ENCODE peak calls at places on chromosomes 16 and 17, in nine cellular contexts. One of them, this sample, is unnamed.

GRCh38 chr16:73053379-73054130 is 5.6 kb upstream of the ZFHX3 start:
- DNase-seq in PC-9: peak; percentile 63
- DNase-seq in CD8-positive, alpha-beta memory T cell: no peak
- DNase-seq in MM.1S: no peak
- DNase-seq in left ventricle myocardium inferior: no peak
- DNase-seq in BE2C: peak; percentile 45
- DNase-seq in HepG2: peak; percentile 75
- DNase-seq in heart left ventricle: no peak
- DNase-seq in uterus: no peak
- DNase-seq in this sample: no peak

GRCh38 chr16:4339909-4340308 is 11.2 kb downstream of the PAM16 start:
- DNase-seq in PC-9: no peak
- DNase-seq in CD8-positive, alpha-beta memory T cell: no peak
- DNase-seq in MM.1S: no peak
- DNase-seq in left ventricle myocardium inferior: peak; percentile 54
- DNase-seq in BE2C: peak; percentile 86
- DNase-seq in HepG2: no peak
- DNase-seq in heart left ventricle: no peak
- DNase-seq in uterus: peak; percentile 61
- DNase-seq in this sample: no peak

GRCh38 chr17:69695646-69696045 is 281.1 kb downstream of the MAP2K6 start:
- DNase-seq in PC-9: no peak
- DNase-seq in CD8-positive, alpha-beta memory T cell: no peak
- DNase-seq in MM.1S: no peak
- DNase-seq in left ventricle myocardium inferior: no peak
- DNase-seq in BE2C: no peak
- DNase-seq in HepG2: no peak
- DNase-seq in heart left ventricle: no peak
- DNase-seq in uterus: no peak
- DNase-seq in this sample: no peak

GRCh38 chr17:32903774-32904673 is 23.9 kb upstream of the TMEM98 start:
- DNase-seq in PC-9: no peak
- DNase-seq in CD8-positive, alpha-beta memory T cell: no peak
- DNase-seq in MM.1S: no peak
- DNase-seq in left ventricle myocardium inferior: no peak
- DNase-seq in BE2C: no peak
- DNase-seq in HepG2: no peak
- DNase-seq in heart left ventricle: no peak
- DNase-seq in uterus: no peak
- DNase-seq in this sample: no peak

GRCh38 chr17:35786941-35787432 is 8.5 kb downstream of the MMP28 start:
- DNase-seq in PC-9: no peak
- DNase-seq in CD8-positive, alpha-beta memory T cell: no peak
- DNase-seq in MM.1S: no peak
- DNase-seq in left ventricle myocardium inferior: no peak
- DNase-seq in BE2C: peak; percentile 82
- DNase-seq in HepG2: no peak
- DNase-seq in heart left ventricle: no peak
- DNase-seq in uterus: no peak
- DNase-seq in this sample: no peak

GRCh38 chr17:37176683-37177082 is 199.1 kb upstream of the C17orf78 start:
- DNase-seq in PC-9: no peak
- DNase-seq in CD8-positive, alpha-beta memory T cell: no peak
- DNase-seq in MM.1S: no peak
- DNase-seq in left ventricle myocardium inferior: no peak
- DNase-seq in BE2C: no peak
- DNase-seq in HepG2: no peak
- DNase-seq in heart left ventricle: no peak
- DNase-seq in uterus: no peak
- DNase-seq in this sample: no peak

GRCh38 chr16:56576585-56577299 is 11.9 kb downstream of the MT4 start:
- DNase-seq in PC-9: peak; percentile 92
- DNase-seq in CD8-positive, alpha-beta memory T cell: peak; percentile 83
- DNase-seq in MM.1S: peak; percentile 87
- DNase-seq in left ventricle myocardium inferior: peak; percentile 66
- DNase-seq in BE2C: peak; percentile 77
- DNase-seq in HepG2: peak; percentile 69
- DNase-seq in heart left ventricle: peak; percentile 66
- DNase-seq in uterus: peak; percentile 69
- DNase-seq in this sample: peak; percentile 76

GRCh38 chr16:10182186-10182683 is at the start of gene GRIN2A:
- DNase-seq in PC-9: no peak
- DNase-seq in CD8-positive, alpha-beta memory T cell: no peak
- DNase-seq in MM.1S: no peak
- DNase-seq in left ventricle myocardium inferior: no peak
- DNase-seq in BE2C: no peak
- DNase-seq in HepG2: no peak
- DNase-seq in heart left ventricle: no peak
- DNase-seq in uterus: no peak
- DNase-seq in this sample: no peak

GRCh38 chr16:64629622-64630021 is 492.2 kb downstream of the CDH11 start:
- DNase-seq in PC-9: no peak
- DNase-seq in CD8-positive, alpha-beta memory T cell: no peak
- DNase-seq in MM.1S: no peak
- DNase-seq in left ventricle myocardium inferior: no peak
- DNase-seq in BE2C: no peak
- DNase-seq in HepG2: no peak
- DNase-seq in heart left ventricle: no peak
- DNase-seq in uterus: no peak
- DNase-seq in this sample: no peak

GRCh38 chr17:30433514-30433913 is 43.7 kb upstream of the GOSR1 start:
- DNase-seq in PC-9: peak; percentile 61
- DNase-seq in CD8-positive, alpha-beta memory T cell: no peak
- DNase-seq in MM.1S: no peak
- DNase-seq in left ventricle myocardium inferior: no peak
- DNase-seq in BE2C: no peak
- DNase-seq in HepG2: no peak
- DNase-seq in heart left ventricle: no peak
- DNase-seq in uterus: no peak
- DNase-seq in this sample: no peak

GRCh38 chr16:73143681-73144370 is 95.9 kb upstream of the ZFHX3 start:
- DNase-seq in PC-9: no peak
- DNase-seq in CD8-positive, alpha-beta memory T cell: no peak
- DNase-seq in MM.1S: no peak
- DNase-seq in left ventricle myocardium inferior: no peak
- DNase-seq in BE2C: no peak
- DNase-seq in HepG2: no peak
- DNase-seq in heart left ventricle: no peak
- DNase-seq in uterus: no peak
- DNase-seq in this sample: no peak

GRCh38 chr17:33381201-33381600 is 88.1 kb upstream of the ASIC2 start:
- DNase-seq in PC-9: no peak
- DNase-seq in CD8-positive, alpha-beta memory T cell: no peak
- DNase-seq in MM.1S: no peak
- DNase-seq in left ventricle myocardium inferior: no peak
- DNase-seq in BE2C: no peak
- DNase-seq in HepG2: no peak
- DNase-seq in heart left ventricle: no peak
- DNase-seq in uterus: no peak
- DNase-seq in this sample: no peak

GRCh38 chr16:70770968-70771552 is 29.9 kb downstream of the VAC14 start:
- DNase-seq in PC-9: peak; percentile 76
- DNase-seq in CD8-positive, alpha-beta memory T cell: peak; percentile 25
- DNase-seq in MM.1S: no peak
- DNase-seq in left ventricle myocardium inferior: peak; percentile 46
- DNase-seq in BE2C: peak; percentile 71
- DNase-seq in HepG2: peak; percentile 55
- DNase-seq in heart left ventricle: peak; percentile 50
- DNase-seq in uterus: peak; percentile 79
- DNase-seq in this sample: peak; percentile 65

GRCh38 chr17:33526753-33527152 is 233.7 kb upstream of the ASIC2 start:
- DNase-seq in PC-9: no peak
- DNase-seq in CD8-positive, alpha-beta memory T cell: no peak
- DNase-seq in MM.1S: no peak
- DNase-seq in left ventricle myocardium inferior: no peak
- DNase-seq in BE2C: no peak
- DNase-seq in HepG2: no peak
- DNase-seq in heart left ventricle: no peak
- DNase-seq in uterus: no peak
- DNase-seq in this sample: no peak

GRCh38 chr17:45160505-45161287 is 979 bp upstream of the HEXIM2 start:
- DNase-seq in PC-9: peak; percentile 51
- DNase-seq in CD8-positive, alpha-beta memory T cell: peak; percentile 30
- DNase-seq in MM.1S: peak; percentile 62
- DNase-seq in left ventricle myocardium inferior: peak; percentile 74
- DNase-seq in BE2C: peak; percentile 88
- DNase-seq in HepG2: peak; percentile 90
- DNase-seq in heart left ventricle: peak; percentile 84
- DNase-seq in uterus: peak; percentile 75
- DNase-seq in this sample: peak; percentile 87

GRCh38 chr17:1137465-1137894 is 42.3 kb downstream of the ABR start:
- DNase-seq in PC-9: no peak
- DNase-seq in CD8-positive, alpha-beta memory T cell: peak; percentile 22
- DNase-seq in MM.1S: peak; percentile 96
- DNase-seq in left ventricle myocardium inferior: no peak
- DNase-seq in BE2C: no peak
- DNase-seq in HepG2: peak; percentile 39
- DNase-seq in heart left ventricle: no peak
- DNase-seq in uterus: no peak
- DNase-seq in this sample: peak; percentile 27

GRCh38 chr17:73738751-73739575 is 94.7 kb upstream of the SDK2 start:
- DNase-seq in PC-9: no peak
- DNase-seq in CD8-positive, alpha-beta memory T cell: no peak
- DNase-seq in MM.1S: no peak
- DNase-seq in left ventricle myocardium inferior: no peak
- DNase-seq in BE2C: no peak
- DNase-seq in HepG2: no peak
- DNase-seq in heart left ventricle: no peak
- DNase-seq in uterus: no peak
- DNase-seq in this sample: no peak

GRCh38 chr17:30345089-30345433 is 11.2 kb upstream of the TMIGD1 start:
- DNase-seq in PC-9: no peak
- DNase-seq in CD8-positive, alpha-beta memory T cell: no peak
- DNase-seq in MM.1S: no peak
- DNase-seq in left ventricle myocardium inferior: no peak
- DNase-seq in BE2C: no peak
- DNase-seq in HepG2: no peak
- DNase-seq in heart left ventricle: no peak
- DNase-seq in uterus: no peak
- DNase-seq in this sample: no peak

GRCh38 chr17:83179378-83179777 is 100.0 kb downstream of the METRNL start:
- DNase-seq in PC-9: no peak
- DNase-seq in CD8-positive, alpha-beta memory T cell: no peak
- DNase-seq in MM.1S: no peak
- DNase-seq in left ventricle myocardium inferior: no peak
- DNase-seq in BE2C: peak; percentile 2
- DNase-seq in HepG2: no peak
- DNase-seq in heart left ventricle: peak; percentile 22
- DNase-seq in uterus: peak; percentile 16
- DNase-seq in this sample: peak; percentile 47

GRCh38 chr16:11312718-11313492 is 31.8 kb upstream of the PRM1 start:
- DNase-seq in PC-9: peak; percentile 84
- DNase-seq in CD8-positive, alpha-beta memory T cell: peak; percentile 18
- DNase-seq in MM.1S: peak; percentile 52
- DNase-seq in left ventricle myocardium inferior: no peak
- DNase-seq in BE2C: no peak
- DNase-seq in HepG2: peak; percentile 72
- DNase-seq in heart left ventricle: no peak
- DNase-seq in uterus: no peak
- DNase-seq in this sample: peak; percentile 70

GRCh38 chr17:39777534-39778365 is 40.0 kb downstream of the GRB7 start:
- DNase-seq in PC-9: no peak
- DNase-seq in CD8-positive, alpha-beta memory T cell: peak; percentile 47
- DNase-seq in MM.1S: peak; percentile 60
- DNase-seq in left ventricle myocardium inferior: no peak
- DNase-seq in BE2C: no peak
- DNase-seq in HepG2: no peak
- DNase-seq in heart left ventricle: no peak
- DNase-seq in uterus: no peak
- DNase-seq in this sample: no peak
- H3K4me1 ChIP-seq in PC-9: peaks cover 38% of the 10 kb centered on the region
- H3K4me1 ChIP-seq in CD8-positive, alpha-beta memory T cell: peaks cover 83% of the 10 kb centered on the region
- H3K4me1 ChIP-seq in MM.1S: peaks cover 77% of the 10 kb centered on the region
- H3K4me1 ChIP-seq in left ventricle myocardium inferior: peaks cover 4% of the 10 kb centered on the region
- H3K4me1 ChIP-seq in BE2C: no peaks in the 10 kb centered on the region
- H3K4me1 ChIP-seq in HepG2: no peaks in the 10 kb centered on the region
- H3K4me1 ChIP-seq in heart left ventricle: no peaks in the 10 kb centered on the region
- H3K4me1 ChIP-seq in uterus: no peaks in the 10 kb centered on the region
- H3K4me1 ChIP-seq in this sample: no peaks in the 10 kb centered on the region

DNA sequence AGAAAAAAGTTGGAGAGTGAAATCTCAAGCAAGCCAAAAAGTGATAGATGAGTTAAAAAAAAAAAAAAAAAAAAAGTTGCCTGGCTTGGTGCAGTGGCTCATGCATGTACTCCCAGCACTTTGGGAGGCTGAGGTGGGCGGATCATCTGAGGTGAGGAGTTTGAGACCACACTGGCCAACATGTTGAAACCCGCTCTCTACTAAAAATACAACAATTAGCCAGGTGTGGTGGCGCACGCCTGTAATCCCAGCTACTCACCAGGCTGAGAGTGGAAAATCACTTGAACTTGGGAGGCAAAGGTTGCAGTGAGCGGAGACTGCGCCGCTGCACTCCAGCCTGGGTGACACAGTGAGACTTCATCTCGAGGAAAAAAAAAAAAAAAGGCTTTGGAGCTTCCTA is 668.8 kb downstream of the WWOX start:
- DNase-seq in PC-9: no peak
- DNase-seq in CD8-positive, alpha-beta memory T cell: no peak
- DNase-seq in MM.1S: peak; percentile 62
- DNase-seq in left ventricle myocardium inferior: no peak
- DNase-seq in BE2C: no peak
- DNase-seq in HepG2: no peak
- DNase-seq in heart left ventricle: no peak
- DNase-seq in uterus: peak; percentile 32
- DNase-seq in this sample: peak; percentile 33
- H3K4me1 ChIP-seq in PC-9: no peaks in the 10 kb centered on the region
- H3K4me1 ChIP-seq in CD8-positive, alpha-beta memory T cell: peaks cover 9% of the 10 kb centered on the region
- H3K4me1 ChIP-seq in MM.1S: peaks cover 10% of the 10 kb centered on the region
- H3K4me1 ChIP-seq in left ventricle myocardium inferior: peaks cover 18% of the 10 kb centered on the region
- H3K4me1 ChIP-seq in BE2C: no peaks in the 10 kb centered on the region
- H3K4me1 ChIP-seq in HepG2: peaks cover 30% of the 10 kb centered on the region
- H3K4me1 ChIP-seq in heart left ventricle: peaks cover 14% of the 10 kb centered on the region
- H3K4me1 ChIP-seq in uterus: no peaks in the 10 kb centered on the region
- H3K4me1 ChIP-seq in this sample: peaks cover 3% of the 10 kb centered on the region

DNA sequence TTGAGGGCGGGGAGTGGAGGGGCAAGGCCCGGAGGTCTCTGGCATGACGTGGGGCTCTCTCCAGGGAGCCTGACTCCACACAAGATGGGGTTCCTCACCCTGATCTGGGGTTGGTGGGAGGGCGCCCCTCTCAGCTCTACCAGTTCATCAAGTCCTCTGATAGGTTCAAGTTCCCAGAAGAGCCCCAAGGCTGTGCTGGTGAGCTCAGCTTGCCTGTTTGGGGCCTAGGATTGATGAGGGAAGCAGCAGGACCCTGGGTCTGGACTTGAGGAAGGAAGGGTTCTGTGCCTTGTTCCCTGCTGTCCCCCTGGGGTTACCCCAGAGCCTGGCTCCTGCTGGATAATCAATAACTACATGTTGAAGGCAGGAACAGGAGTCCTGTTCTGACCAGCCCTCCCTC is 3.5 kb downstream of the MGAT5B start:
- DNase-seq in PC-9: peak; percentile 7
- DNase-seq in CD8-positive, alpha-beta memory T cell: no peak
- DNase-seq in MM.1S: no peak
- DNase-seq in left ventricle myocardium inferior: no peak
- DNase-seq in BE2C: no peak
- DNase-seq in HepG2: no peak
- DNase-seq in heart left ventricle: no peak
- DNase-seq in uterus: no peak
- DNase-seq in this sample: no peak
- H3K4me1 ChIP-seq in PC-9: peaks cover 45% of the 10 kb centered on the region
- H3K4me1 ChIP-seq in CD8-positive, alpha-beta memory T cell: peaks cover 4% of the 10 kb centered on the region
- H3K4me1 ChIP-seq in MM.1S: peaks cover 24% of the 10 kb centered on the region
- H3K4me1 ChIP-seq in left ventricle myocardium inferior: peaks cover 23% of the 10 kb centered on the region
- H3K4me1 ChIP-seq in BE2C: peaks cover 20% of the 10 kb centered on the region
- H3K4me1 ChIP-seq in HepG2: no peaks in the 10 kb centered on the region
- H3K4me1 ChIP-seq in heart left ventricle: peaks cover 4% of the 10 kb centered on the region
- H3K4me1 ChIP-seq in uterus: peaks cover 21% of the 10 kb centered on the region
- H3K4me1 ChIP-seq in this sample: no peaks in the 10 kb centered on the region

GRCh38 chr16:30768583-30769181 is 6.6 kb downstream of the RNF40 start:
- DNase-seq in PC-9: no peak
- DNase-seq in CD8-positive, alpha-beta memory T cell: no peak
- DNase-seq in MM.1S: no peak
- DNase-seq in left ventricle myocardium inferior: no peak
- DNase-seq in BE2C: no peak
- DNase-seq in HepG2: no peak
- DNase-seq in heart left ventricle: peak; percentile 14
- DNase-seq in uterus: no peak
- DNase-seq in this sample: no peak
- H3K4me1 ChIP-seq in PC-9: peaks cover 2% of the 10 kb centered on the region
- H3K4me1 ChIP-seq in CD8-positive, alpha-beta memory T cell: peaks cover 19% of the 10 kb centered on the region
- H3K4me1 ChIP-seq in MM.1S: no peaks in the 10 kb centered on the region
- H3K4me1 ChIP-seq in left ventricle myocardium inferior: peaks cover 41% of the 10 kb centered on the region
- H3K4me1 ChIP-seq in BE2C: no peaks in the 10 kb centered on the region
- H3K4me1 ChIP-seq in HepG2: peaks cover 8% of the 10 kb centered on the region
- H3K4me1 ChIP-seq in heart left ventricle: peaks cover 35% of the 10 kb centered on the region
- H3K4me1 ChIP-seq in uterus: peaks cover 6% of the 10 kb centered on the region
- H3K4me1 ChIP-seq in this sample: peaks cover 4% of the 10 kb centered on the region